ENCODE peak calls at places on chromosomes 5 and 9, in seven cellular contexts. K is LoVo; J is HCT116; H is cardiac muscle cell; W is HEK293T; T is naive thymus-derived CD4-positive, alpha-beta T cell; D is iPS-NIHi11. B is an unnamed sample.
A peak's percentile ranks its signal among the peaks of the same experiment; 100 is the strongest.

GRCh38 chr5:139126711-139127111 is 71.5 kb downstream of the SIL1 start:
- DNase-seq in J (no peak), W (no peak), H (peak; percentile 29), T (no peak), D (no peak), K (no peak), B (no peak)

GRCh38 chr9:3873818-3874217 is 348.0 kb upstream of the RFX3 start:
- DNase-seq in T (no peak), K (no peak), H (no peak), W (no peak), J (no peak), D (no peak), B (no peak)

GRCh38 chr9:21770877-21771560 is 31.4 kb upstream of the MTAP start:
- DNase-seq in W (no peak), H (no peak), T (no peak), K (peak; percentile 53), D (no peak), J (peak; percentile 51), B (no peak)

GRCh38 chr9:130864541-130864940 is 29.5 kb downstream of the ABL1 start:
- DNase-seq in T (no peak), D (no peak), K (no peak), W (no peak), J (no peak), H (no peak), B (no peak)

GRCh38 chr5:55232985-55233928 is at the start of gene CCNO:
- DNase-seq in T (peak; percentile 76), H (peak; percentile 90), W (peak; percentile 85), K (peak; percentile 92), D (peak; percentile 89), J (peak; percentile 70), B (peak; percentile 72)

GRCh38 chr5:106172681-106173532 is 1497.8 kb downstream of the EFNA5 start:
- DNase-seq in K (peak; percentile 41), T (no peak), W (no peak), H (no peak), J (no peak), D (no peak), B (no peak)

GRCh38 chr5:133421394-133421793 is 190.9 kb downstream of the FSTL4 start:
- DNase-seq in D (peak; percentile 80), K (no peak), W (peak; percentile 58), T (peak; percentile 13), H (peak; percentile 59), J (no peak), B (peak; percentile 23)

GRCh38 chr5:95261369-95262175 is 23.3 kb downstream of the MCTP1 start:
- DNase-seq in T (no peak), W (peak; percentile 27), K (no peak), J (no peak), H (peak; percentile 23), D (no peak), B (no peak)

GRCh38 chr9:135471751-135472640 is 7.6 kb upstream of the PPP1R26 start:
- DNase-seq in H (peak; percentile 66), T (no peak), W (no peak), J (no peak), K (no peak), D (peak; percentile 33), B (no peak)

GRCh38 chr5:177111720-177112394 is 21.7 kb upstream of the NSD1 start:
- DNase-seq in D (peak; percentile 91), K (peak; percentile 53), H (peak; percentile 70), W (peak; percentile 89), J (peak; percentile 38), T (peak; percentile 66), B (peak; percentile 76)

GRCh38 chr9:15416880-15417279 is 5.8 kb upstream of the SNAPC3 start:
- DNase-seq in K (peak; percentile 45), H (peak; percentile 21), T (peak; percentile 34), W (no peak), J (no peak), D (peak; percentile 58), B (peak; percentile 54)

GRCh38 chr5:35198096-35198495 is 32.2 kb downstream of the PRLR start:
- DNase-seq in H (no peak), D (no peak), T (no peak), W (no peak), J (no peak), K (peak; percentile 54), B (no peak)

GRCh38 chr9:135478858-135479468 is 619 bp upstream of the PPP1R26 start:
- DNase-seq in K (peak; percentile 54), T (no peak), H (peak; percentile 68), W (peak; percentile 40), D (peak; percentile 63), J (no peak), B (peak; percentile 70)

GRCh38 chr5:94288937-94289336 is 329.5 kb downstream of the KIAA0825 start:
- DNase-seq in W (no peak), J (no peak), D (no peak), H (no peak), K (no peak), T (no peak), B (no peak)

GRCh38 chr9:88425538-88425950 is 37.3 kb downstream of the SPIN1 start:
- DNase-seq in H (no peak), T (no peak), W (no peak), D (no peak), J (no peak), K (no peak), B (no peak)

GRCh38 chr9:70910598-70910997 is 210.8 kb downstream of the TRPM3 start:
- DNase-seq in D (no peak), K (no peak), T (no peak), J (no peak), H (no peak), W (no peak), B (no peak)

GRCh38 chr5:137320056-137321045 is 178.8 kb downstream of the SPOCK1 start:
- DNase-seq in D (peak; percentile 79), K (peak; percentile 64), W (peak; percentile 58), T (peak; percentile 23), H (peak; percentile 66), J (peak; percentile 21), B (peak; percentile 17)

GRCh38 chr5:111739423-111739822 is 17.6 kb downstream of the NREP start:
- DNase-seq in J (no peak), K (no peak), T (no peak), D (no peak), H (no peak), W (no peak), B (no peak)

GRCh38 chr5:5524327-5524726 is 101.8 kb downstream of the ICE1 start:
- DNase-seq in W (no peak), D (no peak), J (no peak), K (no peak), T (no peak), H (no peak), B (no peak)

GRCh38 chr5:104265531-104266130 is 703.0 kb upstream of the NUDT12 start:
- DNase-seq in W (peak; percentile 14), T (no peak), K (no peak), H (no peak), D (peak; percentile 64), J (no peak), B (no peak)

GRCh38 chr9:128231638-128232568 is 28.7 kb downstream of the DNM1 start:
- DNase-seq in H (no peak), W (no peak), K (no peak), J (no peak), T (no peak), D (no peak), B (no peak)

GRCh38 chr5:126600631-126601511 is at the start of gene PHAX:
- DNase-seq in W (peak; percentile 89), D (peak; percentile 93), H (peak; percentile 90), J (no peak), T (peak; percentile 82), K (peak; percentile 92), B (peak; percentile 92)

GRCh38 chr9:136300016-136300415 is 3.9 kb downstream of the CCDC187 start:
- DNase-seq in T (no peak), H (no peak), W (no peak), J (no peak), D (no peak), K (no peak), B (no peak)

GRCh38 chr9:129458155-129458661 is 162.7 kb downstream of the C9orf50 start:
- DNase-seq in D (no peak), K (no peak), W (no peak), T (peak; percentile 68), J (no peak), H (no peak), B (no peak)

GRCh38 chr5:58072202-58072791 is 387.6 kb downstream of the PLK2 start:
- DNase-seq in J (no peak), W (no peak), D (no peak), T (no peak), K (no peak), H (no peak), B (no peak)

GRCh38 chr5:131587541-131587940 is 47.5 kb downstream of the RAPGEF6 start:
- DNase-seq in W (no peak), H (no peak), K (no peak), J (no peak), T (no peak), D (no peak), B (no peak)

GRCh38 chr5:102312586-102312985 is 16.5 kb upstream of the SLCO4C1 start:
- DNase-seq in H (no peak), K (no peak), J (no peak), T (no peak), D (no peak), W (no peak), B (no peak)

GRCh38 chr9:107734231-107735014 is 244.9 kb upstream of the KLF4 start:
- DNase-seq in K (no peak), H (no peak), T (no peak), J (no peak), D (no peak), W (no peak), B (no peak)

GRCh38 chr5:145797336-145797735 is 37.8 kb downstream of the PRELID2 start:
- DNase-seq in D (no peak), W (no peak), J (no peak), K (no peak), H (no peak), T (no peak), B (no peak)

GRCh38 chr5:171956870-171957501 is 49.5 kb downstream of the FBXW11 start:
- DNase-seq in W (no peak), D (no peak), K (no peak), J (no peak), H (no peak), T (no peak), B (no peak)

GRCh38 chr5:79464695-79465332 is 49.1 kb downstream of the HOMER1 start:
- DNase-seq in D (peak; percentile 40), H (peak; percentile 36), W (peak; percentile 32), T (no peak), K (peak; percentile 38), J (peak; percentile 10), B (no peak)

GRCh38 chr5:53643445-53643844 is 83.0 kb downstream of the NDUFS4 start:
- DNase-seq in W (no peak), H (peak; percentile 73), K (no peak), J (no peak), T (no peak), D (no peak), B (no peak)

GRCh38 chr9:94928696-94929372 is 202.3 kb downstream of the AOPEP start:
- DNase-seq in T (no peak), D (peak; percentile 36), W (no peak), H (no peak), J (no peak), K (no peak), B (no peak)